ENCODE peak calls at places on chromosomes 16 and 17, in five cellular contexts. C, O, S, L and R are unnamed samples.

GRCh38 chr16:75264999-75265910 is 13.8 kb upstream of the BCAR1 start:
- DNase-seq in C (no peak), O (no peak), S (peak), L (no peak), R (no peak)

GRCh38 chr17:71438631-71439146 is 682.1 kb upstream of the SOX9 start:
- DNase-seq in C (no peak), O (no peak), S (no peak), L (peak), R (no peak)

GRCh38 chr16:68645494-68646388 is 631 bp downstream of the CDH3 start:
- DNase-seq in C (no peak), O (no peak), S (no peak), L (no peak), R (peak)

GRCh38 chr16:82824408-82824807 is 197.6 kb downstream of the CDH13 start:
- DNase-seq in C (no peak), O (no peak), S (no peak), L (no peak), R (no peak)

GRCh38 chr17:21532763-21533385 is 156.7 kb downstream of the KCNJ12 start:
- DNase-seq in C (no peak), O (no peak), S (no peak), L (no peak), R (no peak)

GRCh38 chr16:9297437-9298113 is 206.1 kb downstream of the HAPSTR1 start:
- DNase-seq in C (no peak), O (no peak), S (no peak), L (peak), R (no peak)

GRCh38 chr16:54620197-54620596 is 310.5 kb upstream of the IRX5 start:
- DNase-seq in C (no peak), O (no peak), S (no peak), L (no peak), R (no peak)

GRCh38 chr17:35094902-35095301 is 24.8 kb downstream of the RAD51D start:
- DNase-seq in C (no peak), O (no peak), S (no peak), L (peak), R (no peak)

GRCh38 chr17:4161179-4161559 is 18.2 kb downstream of the CYB5D2 start:
- DNase-seq in C (peak), O (no peak), S (no peak), L (peak), R (no peak)

GRCh38 chr16:69833357-69833781 is 71.2 kb downstream of the WWP2 start:
- DNase-seq in C (no peak), O (no peak), S (no peak), L (no peak), R (no peak)

GRCh38 chr17:55163408-55163807 is 101.4 kb upstream of the HLF start:
- DNase-seq in C (no peak), O (no peak), S (no peak), L (no peak), R (no peak)

GRCh38 chr17:79991924-79992656 is 43.6 kb downstream of the TBC1D16 start:
- DNase-seq in C (no peak), O (no peak), S (no peak), L (peak), R (no peak)

GRCh38 chr17:58352843-58353719 is 1.1 kb upstream of the SUPT4H1 start:
- DNase-seq in C (no peak), O (no peak), S (no peak), L (peak), R (no peak)

GRCh38 chr16:21162661-21163151 is 4.2 kb downstream of the LDAF1 start:
- DNase-seq in C (no peak), O (no peak), S (no peak), L (no peak), R (no peak)

GRCh38 chr16:15888072-15888976 is at the start of gene CEP20:
- DNase-seq in C (peak), O (peak), S (peak), L (peak), R (peak)
- TF ChIP-seq CTCF in C (peak), O (no peak), S (peak), L (no peak), R (peak)

GRCh38 chr17:11747441-11747840 is 149.2 kb downstream of the DNAH9 start:
- DNase-seq in C (no peak), O (no peak), S (no peak), L (no peak), R (peak)

GRCh38 chr17:11738151-11738550 is 139.9 kb downstream of the DNAH9 start:
- DNase-seq in C (no peak), O (no peak), S (no peak), L (no peak), R (no peak)

GRCh38 chr17:11739848-11740247 is 141.6 kb downstream of the DNAH9 start:
- DNase-seq in C (no peak), O (no peak), S (no peak), L (no peak), R (peak)

GRCh38 chr17:11744696-11745095 is 146.4 kb downstream of the DNAH9 start:
- DNase-seq in C (no peak), O (no peak), S (no peak), L (no peak), R (peak)

GRCh38 chr17:11742891-11743290 is 144.6 kb downstream of the DNAH9 start:
- DNase-seq in C (no peak), O (no peak), S (no peak), L (no peak), R (no peak)
- TF ChIP-seq CTCF in C (no peak), O (no peak), S (peak), L (no peak), R (no peak)

DNA sequence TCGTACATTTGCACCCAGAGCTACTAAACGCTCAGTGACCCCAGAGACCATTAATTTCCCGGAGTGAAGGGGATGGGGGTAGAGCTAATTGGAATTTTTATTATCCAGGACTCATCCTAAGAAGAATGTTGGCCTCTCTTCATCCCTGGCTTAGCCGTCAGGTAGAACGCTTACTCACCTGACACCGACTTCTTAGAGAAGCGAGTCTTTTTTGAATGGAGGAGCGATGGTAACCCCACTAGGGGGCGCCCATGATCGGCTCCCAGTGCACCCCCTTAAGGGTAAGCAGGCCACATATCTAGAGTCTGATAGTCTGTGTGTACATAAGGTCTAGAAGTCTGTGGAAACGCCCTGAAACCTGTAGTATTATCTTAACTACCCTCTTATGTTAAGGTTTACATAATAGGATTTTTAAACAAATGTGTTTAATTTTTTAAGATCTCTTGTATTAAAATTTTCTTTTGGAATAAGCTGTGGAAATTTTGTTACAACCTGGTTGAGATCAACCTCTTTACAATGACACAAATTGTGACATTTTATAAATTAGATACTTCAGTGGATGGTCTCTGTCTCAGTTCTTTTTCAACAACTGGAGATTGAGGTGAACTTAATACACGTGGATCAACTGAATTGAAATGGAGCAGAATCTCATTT is 229.8 kb downstream of the CPPED1 start:
- DNase-seq in C (no peak), O (no peak), S (peak), L (peak), R (no peak)
- TF ChIP-seq CTCF in C (peak), O (peak), S (peak), L (peak), R (peak)

GRCh38 chr17:40130352-40131042 is 8.7 kb downstream of the MSL1 start:
- DNase-seq in C (peak), O (no peak), S (no peak), L (no peak), R (no peak)

GRCh38 chr17:40124279-40125141 is 2.7 kb downstream of the MSL1 start:
- DNase-seq in C (peak), O (no peak), S (no peak), L (peak), R (no peak)

GRCh38 chr17:40123811-40124114 is 2.0 kb downstream of the MSL1 start:
- DNase-seq in C (no peak), O (no peak), S (no peak), L (no peak), R (no peak)

GRCh38 chr17:40134184-40134583 is 6.2 kb upstream of the CASC3 start:
- DNase-seq in C (no peak), O (no peak), S (no peak), L (no peak), R (no peak)

DNA sequence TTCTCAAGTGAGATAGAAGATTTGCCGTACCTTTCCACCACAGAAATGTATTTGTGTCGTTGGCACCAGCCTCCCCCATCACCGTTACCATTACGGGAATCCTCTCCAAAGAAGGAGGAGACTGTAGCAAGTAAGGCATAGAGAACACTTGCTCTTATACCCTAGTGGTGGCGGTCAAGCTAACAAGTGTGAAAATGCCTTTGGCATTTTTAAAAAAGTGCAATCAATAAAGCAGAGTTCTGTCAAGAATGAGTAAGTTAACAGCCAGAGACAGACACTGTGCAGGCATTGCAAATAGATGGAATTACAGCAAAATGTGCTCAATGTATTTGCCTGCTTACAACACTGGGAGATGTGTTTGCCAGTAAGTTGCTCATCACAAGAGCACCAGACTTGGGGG is 7.7 kb downstream of the MSL1 start:
- DNase-seq in C (no peak), O (no peak), S (no peak), L (no peak), R (no peak)
- TF ChIP-seq CTCF in C (no peak), O (no peak), S (no peak), L (no peak), R (no peak)

DNA sequence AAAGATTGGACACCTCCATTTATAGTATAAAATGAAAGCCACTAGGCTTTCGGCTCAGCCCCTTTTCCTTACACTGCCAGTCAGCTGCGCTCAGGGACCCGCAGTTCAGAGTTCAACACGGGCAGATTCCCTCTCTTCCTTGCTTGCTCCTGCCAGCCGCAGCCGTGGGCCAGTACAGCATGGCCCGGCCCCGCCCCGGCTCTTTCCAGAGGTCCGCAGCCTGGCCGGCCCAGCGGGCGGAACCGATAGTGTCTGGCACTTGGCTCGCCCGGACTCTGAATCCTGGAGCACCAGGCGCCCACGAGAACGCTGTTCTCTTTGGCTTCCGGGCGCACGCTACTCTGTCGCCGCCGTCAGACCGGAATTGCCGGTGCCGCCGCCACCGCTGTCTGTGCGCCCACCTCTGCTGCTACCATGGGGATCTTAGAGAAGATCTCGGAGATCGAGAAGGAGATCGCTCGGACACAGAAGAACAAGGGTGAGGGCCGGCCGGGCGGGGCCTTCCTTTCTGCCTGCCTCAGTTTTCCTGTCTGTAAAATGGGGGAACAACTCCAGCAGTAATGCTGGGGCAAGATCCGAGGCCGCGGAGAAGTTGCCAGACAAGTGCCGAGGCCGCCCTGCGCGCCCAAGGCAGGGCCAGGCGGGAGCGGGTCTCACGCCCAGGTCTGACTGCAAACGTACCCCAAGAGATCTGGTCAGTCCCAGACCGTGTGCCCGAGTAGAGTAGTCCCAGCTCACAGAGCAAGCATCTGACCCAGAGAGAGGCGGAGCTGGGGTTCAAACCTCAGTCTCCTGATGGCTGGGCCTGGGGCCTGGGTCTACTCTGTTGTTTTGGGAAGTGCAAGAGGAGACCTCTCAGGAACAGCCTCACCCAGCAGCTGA is at the start of gene DRG2:
- DNase-seq in C (peak), O (peak), S (peak), L (peak), R (peak)
- TF ChIP-seq CTCF in C (peak), O (no peak), S (peak), L (no peak), R (peak)

GRCh38 chr16:66658143-66658859 is 38.2 kb downstream of the CMTM4 start:
- DNase-seq in C (no peak), O (no peak), S (no peak), L (no peak), R (no peak)
- TF ChIP-seq CTCF in C (no peak), O (no peak), S (no peak), L (peak), R (no peak)

DNA sequence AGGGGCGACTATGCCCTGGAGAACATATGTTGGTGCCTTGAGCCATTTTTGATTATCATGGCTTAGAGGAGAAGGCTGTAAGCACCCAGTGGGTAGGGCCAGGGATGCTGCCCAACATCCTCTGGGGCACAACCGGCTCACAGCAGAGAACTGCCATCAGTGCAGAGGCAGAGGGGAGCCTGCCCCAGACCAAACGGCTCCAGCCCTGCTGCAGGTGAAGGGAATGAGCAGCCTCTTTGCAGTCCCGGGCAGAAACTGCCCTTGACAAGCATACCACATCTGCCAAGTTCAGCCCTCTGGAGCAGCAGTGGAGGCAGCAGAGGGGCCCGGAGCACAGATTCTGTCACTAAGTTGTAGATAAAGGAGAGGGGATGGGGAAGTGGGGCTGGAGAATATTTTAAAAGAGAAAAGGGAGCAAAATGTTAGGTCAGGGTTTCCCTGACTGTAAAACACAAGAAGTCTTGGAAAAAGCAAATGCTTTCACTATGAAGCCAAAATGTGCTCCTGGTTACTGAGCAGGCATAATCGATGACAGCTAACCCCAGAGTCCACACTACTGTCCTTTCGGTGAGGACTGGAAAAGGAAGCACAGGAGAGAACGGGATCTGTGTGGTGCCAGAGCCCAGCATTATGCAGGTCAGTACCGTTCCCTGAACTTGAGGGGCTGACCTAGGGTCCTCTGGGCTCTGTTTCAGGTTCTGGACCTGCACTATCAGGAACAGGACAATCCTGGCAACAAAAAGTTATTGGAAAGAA is 72.0 kb downstream of the CREBBP start:
- DNase-seq in C (no peak), O (no peak), S (no peak), L (no peak), R (peak)
- TF ChIP-seq CTCF in C (no peak), O (no peak), S (no peak), L (no peak), R (no peak)

GRCh38 chr16:56729736-56730662 is at the start of gene NUP93:
- DNase-seq in C (peak), O (peak), S (peak), L (peak), R (peak)
- TF ChIP-seq CTCF in C (no peak), O (peak), S (peak), L (peak), R (no peak)

GRCh38 chr17:29141484-29141835 is 38.7 kb downstream of the MYO18A start:
- DNase-seq in C (no peak), O (no peak), S (no peak), L (no peak), R (no peak)
- TF ChIP-seq CTCF in C (no peak), O (no peak), S (no peak), L (no peak), R (no peak)

GRCh38 chr16:580141-580945 is 9.5 kb upstream of the RAB40C start:
- DNase-seq in C (no peak), O (no peak), S (no peak), L (no peak), R (no peak)
- TF ChIP-seq CTCF in C (no peak), O (no peak), S (no peak), L (no peak), R (no peak)